ENCODE peak calls at places on chromosomes 5 and 9, in seven cellular contexts. A, J, P, T, Z, G and H are unnamed samples.

GRCh38 chr9:134871941-134872340 is 8.7 kb upstream of the FCN2 start:
- DNase-seq in A (no peak), J (peak), P (no peak), T (no peak), Z (no peak), G (no peak), H (no peak)

GRCh38 chr5:61055434-61056006 is 106.7 kb downstream of the SMIM15 start:
- DNase-seq in A (peak), J (no peak), P (no peak), T (no peak), Z (no peak), G (peak), H (no peak)

GRCh38 chr5:157857821-157858526 is 971 bp downstream of the CLINT1 start:
- DNase-seq in A (peak), J (no peak), P (no peak), T (no peak), Z (no peak), G (peak), H (no peak)

GRCh38 chr9:89864257-89864656 is 259.4 kb downstream of the GADD45G start:
- DNase-seq in A (no peak), J (no peak), P (no peak), T (no peak), Z (peak), G (no peak), H (no peak)

GRCh38 chr5:4738298-4738697 is 401.8 kb upstream of the ADAMTS16 start:
- DNase-seq in A (no peak), J (no peak), P (no peak), T (no peak), Z (no peak), G (no peak), H (no peak)

GRCh38 chr9:129458155-129458661 is 162.7 kb downstream of the C9orf50 start:
- DNase-seq in A (no peak), J (peak), P (peak), T (no peak), Z (no peak), G (no peak), H (no peak)

GRCh38 chr9:73153793-73154227 is 2.1 kb downstream of the ANXA1 start:
- DNase-seq in A (peak), J (no peak), P (no peak), T (no peak), Z (no peak), G (peak), H (no peak)

GRCh38 chr9:91039125-91039834 is 237.7 kb downstream of the SYK start:
- DNase-seq in A (no peak), J (no peak), P (no peak), T (no peak), Z (no peak), G (no peak), H (no peak)

GRCh38 chr5:172149073-172149472 is 39.0 kb downstream of the STK10 start:
- DNase-seq in A (no peak), J (no peak), P (no peak), T (peak), Z (no peak), G (no peak), H (no peak)

GRCh38 chr9:82436480-82436879 is 447.9 kb downstream of the SPATA31D1 start:
- DNase-seq in A (no peak), J (no peak), P (no peak), T (no peak), Z (no peak), G (peak), H (no peak)

GRCh38 chr5:97998946-97999345 is 774.5 kb upstream of the RGMB start:
- DNase-seq in A (no peak), J (no peak), P (no peak), T (no peak), Z (no peak), G (no peak), H (no peak)

GRCh38 chr9:29966247-29966646 is 2393.0 kb upstream of the C9orf72 start:
- DNase-seq in A (no peak), J (no peak), P (no peak), T (no peak), Z (no peak), G (peak), H (no peak)

GRCh38 chr5:178314066-178314660 is 81.6 kb upstream of the PHYKPL start:
- DNase-seq in A (no peak), J (no peak), P (no peak), T (no peak), Z (no peak), G (no peak), H (no peak)

GRCh38 chr5:145568581-145568980 is 266.6 kb downstream of the PRELID2 start:
- DNase-seq in A (no peak), J (no peak), P (no peak), T (no peak), Z (no peak), G (peak), H (no peak)

GRCh38 chr5:133925866-133926488 is 42.4 kb downstream of the C5orf15 start:
- DNase-seq in A (no peak), J (no peak), P (no peak), T (no peak), Z (no peak), G (no peak), H (no peak)

GRCh38 chr5:141778211-141778610 is 96.2 kb upstream of the ARAP3 start:
- DNase-seq in A (no peak), J (no peak), P (no peak), T (peak), Z (no peak), G (peak), H (no peak)

GRCh38 chr5:100479079-100479688 is 56.0 kb upstream of the FAM174A start:
- DNase-seq in A (peak), J (no peak), P (no peak), T (peak), Z (no peak), G (peak), H (no peak)

GRCh38 chr5:170330568-170331054 is 33.0 kb upstream of the LCP2 start:
- DNase-seq in A (no peak), J (no peak), P (no peak), T (no peak), Z (no peak), G (no peak), H (no peak)

GRCh38 chr5:157072508-157072907 is 13.6 kb upstream of the HAVCR1 start:
- DNase-seq in A (no peak), J (no peak), P (peak), T (no peak), Z (no peak), G (no peak), H (no peak)

GRCh38 chr5:138439537-138440225 is 824 bp downstream of the REEP2 start:
- DNase-seq in A (no peak), J (no peak), P (no peak), T (no peak), Z (peak), G (no peak), H (no peak)

GRCh38 chr9:748861-749497 is 92.5 kb upstream of the DMRT1 start:
- DNase-seq in A (no peak), J (no peak), P (no peak), T (no peak), Z (no peak), G (no peak), H (no peak)

GRCh38 chr5:131112424-131112823 is 52.6 kb downstream of the HINT1 start:
- DNase-seq in A (no peak), J (no peak), P (no peak), T (no peak), Z (no peak), G (no peak), H (no peak)

GRCh38 chr5:126368239-126368812 is 54.9 kb upstream of the GRAMD2B start:
- DNase-seq in A (no peak), J (no peak), P (no peak), T (no peak), Z (no peak), G (peak), H (no peak)

GRCh38 chr5:142960309-142960696 is 190.1 kb downstream of the ARHGAP26 start:
- DNase-seq in A (no peak), J (no peak), P (no peak), T (peak), Z (no peak), G (peak), H (no peak)

GRCh38 chr5:98774192-98775046 is 956 bp downstream of the RGMB start:
- DNase-seq in A (no peak), J (peak), P (peak), T (no peak), Z (peak), G (peak), H (no peak)

GRCh38 chr5:95084757-95085156 is 200.1 kb downstream of the MCTP1 start:
- DNase-seq in A (no peak), J (no peak), P (no peak), T (no peak), Z (no peak), G (no peak), H (no peak)

GRCh38 chr9:132671620-132672412 is 1.6 kb downstream of the GTF3C4 start:
- DNase-seq in A (no peak), J (no peak), P (no peak), T (no peak), Z (no peak), G (peak), H (no peak)

GRCh38 chr5:132754947-132755346 is 7.7 kb downstream of the CCNI2 start:
- DNase-seq in A (no peak), J (no peak), P (no peak), T (no peak), Z (no peak), G (peak), H (no peak)

GRCh38 chr9:16985559-16986348 is 115.3 kb upstream of the BNC2 start:
- DNase-seq in A (no peak), J (peak), P (no peak), T (peak), Z (peak), G (no peak), H (no peak)

GRCh38 chr5:173671121-173671949 is 54.9 kb upstream of the BOD1 start:
- DNase-seq in A (no peak), J (peak), P (no peak), T (no peak), Z (peak), G (no peak), H (no peak)

GRCh38 chr9:124309665-124310064 is 51.9 kb downstream of the NEK6 start:
- DNase-seq in A (no peak), J (no peak), P (no peak), T (peak), Z (peak), G (peak), H (no peak)

GRCh38 chr9:104808030-104808614 is 44.2 kb downstream of the NIPSNAP3B start:
- DNase-seq in A (no peak), J (peak), P (no peak), T (no peak), Z (no peak), G (peak), H (no peak)

DNA sequence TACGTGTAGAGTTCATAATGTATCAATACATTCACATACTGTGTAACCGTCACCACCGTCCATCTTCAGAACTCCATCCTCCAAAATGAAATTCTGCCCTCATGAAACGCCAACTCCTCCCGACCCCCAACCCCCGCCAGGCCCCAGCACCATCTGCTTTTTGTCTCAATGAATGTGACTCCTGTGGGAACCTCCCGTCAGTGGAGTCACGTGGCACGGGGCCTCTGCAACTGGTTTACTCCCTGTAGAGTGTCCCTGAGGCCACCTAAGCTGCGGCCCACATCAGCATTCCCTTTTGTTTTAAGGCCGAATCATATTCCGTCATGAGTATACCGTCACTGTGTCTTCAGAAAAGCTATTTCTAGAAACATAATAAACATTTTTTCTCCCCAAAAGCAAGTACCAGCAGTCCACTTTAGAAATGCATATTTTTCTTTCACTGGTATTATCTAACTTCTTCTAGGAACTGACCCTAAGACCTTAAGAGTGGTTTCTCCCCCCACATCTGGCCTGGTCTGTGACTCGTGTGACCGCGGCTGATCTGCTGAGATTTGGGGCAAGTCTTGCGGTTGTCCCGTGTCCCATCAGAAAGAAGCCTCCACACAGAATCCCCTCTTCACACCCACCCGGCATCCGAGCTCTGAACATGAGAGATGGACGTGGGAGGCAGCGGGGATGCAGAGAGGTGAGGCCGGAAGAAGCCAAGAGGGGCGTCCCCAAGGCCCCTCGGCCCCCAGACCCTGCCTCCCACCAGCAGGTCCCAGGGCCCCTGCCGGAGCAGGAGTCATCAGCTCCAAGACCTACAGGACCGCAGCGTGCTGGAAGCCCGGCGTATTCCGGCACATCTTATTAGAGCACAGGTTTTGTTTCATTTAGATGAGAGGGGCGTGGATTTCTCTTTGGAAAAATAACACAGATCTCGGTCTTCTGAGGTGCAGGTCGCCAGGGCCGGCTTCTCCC is 38.3 kb downstream of the SLC6A3 start:
- DNase-seq in A (no peak), J (peak), P (no peak), T (no peak), Z (peak), G (no peak), H (no peak)
- TF ChIP-seq CTCF in A (no peak), J (no peak), P (no peak), T (no peak), Z (no peak), G (no peak), H (no peak)

DNA sequence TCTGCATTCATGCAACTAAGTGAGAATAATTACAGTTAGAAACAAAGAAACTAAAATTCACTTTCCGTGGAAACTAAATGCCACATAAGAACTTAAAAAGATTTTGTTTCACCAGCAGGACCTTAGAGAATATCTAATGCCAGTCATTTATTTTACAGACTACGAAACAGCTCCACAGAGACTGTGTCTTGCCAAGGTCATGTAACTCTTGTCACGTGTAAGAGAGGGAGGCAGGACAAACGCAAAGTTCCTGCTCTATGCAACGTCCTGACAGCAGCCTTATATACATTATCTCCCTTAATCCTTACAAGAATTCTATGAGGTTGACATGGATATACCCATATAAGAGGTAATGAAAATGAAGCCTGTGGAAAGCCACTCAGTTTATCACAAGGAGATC is 39.4 kb downstream of the CTNNAL1 start:
- DNase-seq in A (no peak), J (no peak), P (no peak), T (no peak), Z (no peak), G (no peak), H (no peak)
- TF ChIP-seq CTCF in A (no peak), J (no peak), P (no peak), T (no peak), Z (no peak), G (no peak), H (no peak)

GRCh38 chr5:150173154-150173553 is 6.6 kb downstream of the CDX1 start:
- DNase-seq in A (no peak), J (no peak), P (no peak), T (no peak), Z (no peak), G (no peak), H (no peak)

GRCh38 chr5:150175076-150175475 is 8.5 kb downstream of the CDX1 start:
- DNase-seq in A (no peak), J (no peak), P (no peak), T (no peak), Z (no peak), G (no peak), H (no peak)

GRCh38 chr5:150175536-150175935 is 9.0 kb downstream of the CDX1 start:
- DNase-seq in A (peak), J (no peak), P (no peak), T (no peak), Z (no peak), G (peak), H (no peak)

GRCh38 chr5:150172563-150172962 is 6.0 kb downstream of the CDX1 start:
- DNase-seq in A (no peak), J (no peak), P (no peak), T (no peak), Z (no peak), G (no peak), H (no peak)

GRCh38 chr5:150174285-150174684 is 7.7 kb downstream of the CDX1 start:
- DNase-seq in A (no peak), J (no peak), P (no peak), T (no peak), Z (no peak), G (no peak), H (no peak)
- TF ChIP-seq CTCF in A (no peak), J (no peak), P (no peak), T (no peak), Z (no peak), G (no peak), H (no peak)

DNA sequence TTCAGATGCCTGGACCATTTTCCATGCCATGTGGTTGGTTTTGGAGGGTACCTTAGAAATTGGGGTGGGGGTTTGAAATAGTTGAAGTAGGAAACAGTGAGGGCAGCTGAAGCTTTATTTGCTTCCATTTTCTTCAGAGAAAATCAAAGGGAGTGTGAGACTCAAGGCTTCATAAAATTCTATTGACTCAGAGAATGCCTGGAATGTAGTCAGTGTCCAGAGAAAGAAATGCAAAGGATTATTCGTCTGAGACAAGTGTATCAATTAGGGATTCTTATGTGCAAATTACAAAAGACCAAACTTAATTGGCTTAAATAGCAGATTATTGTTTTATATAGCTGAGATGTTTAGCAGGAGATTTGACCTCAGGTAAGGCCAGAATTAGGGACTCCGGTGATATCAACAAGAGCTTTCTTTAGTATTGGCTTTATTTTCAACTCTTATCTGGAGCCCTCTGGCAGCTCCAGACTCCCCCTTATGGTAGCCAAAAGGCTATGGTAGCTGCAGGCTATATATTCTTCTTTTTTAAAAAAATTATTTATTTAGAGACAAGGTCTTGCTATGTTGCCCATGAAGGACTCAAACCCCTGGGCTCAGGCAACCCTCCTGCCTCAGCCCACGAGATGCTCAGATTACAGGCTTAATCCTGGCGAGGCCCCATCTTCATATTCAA is 38.9 kb downstream of the PTTG1 start:
- DNase-seq in A (peak), J (no peak), P (no peak), T (no peak), Z (no peak), G (no peak), H (no peak)
- TF ChIP-seq CTCF in A (peak), J (no peak), P (no peak), T (peak), Z (no peak), G (no peak), H (no peak)

DNA sequence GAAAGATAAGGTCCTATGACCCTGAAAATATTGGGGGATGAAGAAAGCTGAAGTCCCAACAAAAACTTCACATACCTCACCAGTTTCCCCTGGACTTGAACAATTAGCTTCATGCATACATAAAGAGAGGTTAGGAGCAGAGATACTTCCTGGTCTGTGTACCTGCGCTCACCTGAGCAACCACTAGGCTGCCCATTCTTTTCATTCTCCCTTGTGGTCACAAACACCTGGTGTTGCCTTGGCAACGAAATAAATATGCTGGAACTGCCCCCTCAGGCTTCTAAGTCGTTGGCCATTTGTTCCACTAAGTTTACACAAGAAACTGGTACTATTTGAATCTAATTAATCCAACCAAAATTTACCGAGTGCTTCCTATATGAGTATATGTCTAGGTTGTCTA is 18.1 kb downstream of the OTP start:
- DNase-seq in A (no peak), J (no peak), P (no peak), T (no peak), Z (no peak), G (peak), H (no peak)
- TF ChIP-seq CTCF in A (no peak), J (no peak), P (no peak), T (no peak), Z (no peak), G (no peak), H (no peak)

GRCh38 chr9:70003786-70004185 is 39.9 kb upstream of the MAMDC2 start:
- DNase-seq in A (no peak), J (no peak), P (no peak), T (no peak), Z (no peak), G (no peak), H (no peak)
- TF ChIP-seq CTCF in A (no peak), J (no peak), P (no peak), T (no peak), Z (no peak), G (no peak), H (no peak)

GRCh38 chr9:126397056-126397455 is 70.4 kb downstream of the MVB12B start:
- DNase-seq in A (no peak), J (no peak), P (peak), T (no peak), Z (no peak), G (no peak), H (peak)
- TF ChIP-seq CTCF in A (no peak), J (no peak), P (no peak), T (no peak), Z (no peak), G (no peak), H (no peak)